ENCODE peak calls at places on chromosomes 16 and 17, in eight cellular contexts. C is K562, Y is hepatocyte, I is WERI-Rb-1, W is heart right ventricle, E is cardiac muscle cell, L is tibial nerve, F is gastrocnemius medialis. K is an unnamed sample.
A peak's percentile ranks its signal among the peaks of the same experiment; 100 is the strongest.

GRCh38 chr17:44205962-44206824 is 6.5 kb upstream of the ATXN7L3 start:
- DNase-seq in W (no peak), E (no peak), C (no peak), Y (no peak), F (no peak), L (no peak), I (peak; percentile 50), K (no peak)

GRCh38 chr17:73196500-73196899 is 3.6 kb downstream of the COG1 start:
- DNase-seq in L (no peak), F (peak; percentile 42), E (peak; percentile 56), Y (peak; percentile 57), I (no peak), C (no peak), W (peak; percentile 39), K (no peak)

GRCh38 chr16:6165330-6165984 is 1067.9 kb upstream of the EEF2KMT start:
- DNase-seq in C (no peak), E (no peak), L (no peak), I (no peak), Y (no peak), F (no peak), W (no peak), K (peak; percentile 1)

GRCh38 chr17:28841901-28842281 is 699 bp downstream of the FAM222B start:
- DNase-seq in I (no peak), F (no peak), C (no peak), Y (no peak), L (no peak), W (no peak), E (no peak), K (peak; percentile 8)

GRCh38 chr17:35892091-35892637 is 12.0 kb upstream of the CCL5 start:
- DNase-seq in W (no peak), F (no peak), C (no peak), L (no peak), Y (no peak), E (peak; percentile 81), I (no peak), K (no peak)

GRCh38 chr17:78529871-78530670 is 47.1 kb downstream of the DNAH17 start:
- DNase-seq in L (no peak), C (no peak), W (no peak), Y (no peak), I (no peak), E (no peak), F (no peak), K (no peak)

GRCh38 chr17:75906143-75906884 is 1.6 kb upstream of the MRPL38 start:
- DNase-seq in L (no peak), I (no peak), E (no peak), W (no peak), C (no peak), Y (no peak), F (no peak), K (no peak)

GRCh38 chr17:73340093-73340596 is 28.3 kb upstream of the CDC42EP4 start:
- DNase-seq in L (no peak), C (no peak), F (peak; percentile 68), W (no peak), Y (peak; percentile 58), E (peak; percentile 91), I (peak; percentile 56), K (peak; percentile 98)

GRCh38 chr17:82030470-82031302 is 792 bp upstream of the RAC3 start:
- DNase-seq in W (peak; percentile 87), C (peak; percentile 70), E (peak; percentile 91), F (peak; percentile 78), L (peak; percentile 80), Y (peak; percentile 90), I (peak; percentile 94), K (peak; percentile 74)

GRCh38 chr17:927611-928461 is 51.7 kb downstream of the NXN start:
- DNase-seq in C (no peak), I (no peak), L (no peak), W (no peak), E (peak; percentile 94), F (no peak), Y (peak; percentile 82), K (peak; percentile 92)

GRCh38 chr17:8466466-8466865 is 30.8 kb downstream of the NDEL1 start:
- DNase-seq in C (no peak), W (no peak), F (no peak), L (no peak), Y (no peak), I (no peak), E (peak; percentile 31), K (no peak)

GRCh38 chr17:75749545-75750389 is 15.2 kb downstream of the GALK1 start:
- DNase-seq in I (peak; percentile 90), L (peak; percentile 96), F (peak; percentile 79), W (peak; percentile 88), E (peak; percentile 80), C (peak; percentile 85), Y (peak; percentile 89), K (peak; percentile 55)

GRCh38 chr17:72063262-72063661 is 57.6 kb upstream of the SOX9 start:
- DNase-seq in I (no peak), L (no peak), Y (no peak), W (no peak), E (no peak), C (no peak), F (no peak), K (no peak)

GRCh38 chr17:6580628-6581027 is 24.3 kb upstream of the PITPNM3 start:
- DNase-seq in I (no peak), Y (no peak), W (no peak), F (no peak), E (no peak), L (no peak), C (peak; percentile 42), K (no peak)

GRCh38 chr16:85107083-85107482 is 5.2 kb downstream of the CIBAR2 start:
- DNase-seq in L (no peak), I (no peak), E (no peak), F (no peak), W (no peak), Y (no peak), C (no peak), K (no peak)

GRCh38 chr17:48333034-48333491 is 97.0 kb downstream of the SKAP1 start:
- DNase-seq in F (no peak), L (no peak), W (no peak), I (no peak), E (peak; percentile 10), Y (no peak), C (no peak), K (peak; percentile 40)

GRCh38 chr16:71917900-71918299 is 22.6 kb downstream of the IST1 start:
- DNase-seq in F (no peak), W (no peak), Y (peak; percentile 30), E (peak; percentile 74), I (no peak), C (no peak), L (no peak), K (no peak)

GRCh38 chr17:13671341-13671740 is 69.6 kb upstream of the HS3ST3A1 start:
- DNase-seq in L (no peak), I (no peak), F (no peak), C (no peak), Y (no peak), E (no peak), W (no peak), K (no peak)

GRCh38 chr17:80328620-80329380 is 68.1 kb downstream of the RNF213 start:
- DNase-seq in W (no peak), C (no peak), L (no peak), I (no peak), F (no peak), E (no peak), Y (no peak), K (no peak)

GRCh38 chr16:28213396-28213795 is 1.6 kb upstream of the XPO6 start:
- DNase-seq in C (no peak), I (no peak), L (no peak), E (no peak), W (no peak), Y (no peak), F (no peak), K (no peak)

GRCh38 chr17:2849327-2849670 is 53.1 kb downstream of the RAP1GAP2 start:
- DNase-seq in L (no peak), E (no peak), F (no peak), I (no peak), Y (no peak), C (no peak), W (no peak), K (no peak)
- TF ChIP-seq CTCF in L (no peak), E (no peak), F (no peak), I (no peak), Y (no peak), C (no peak), W (no peak), K (no peak)

GRCh38 chr16:89994389-89994720 is 24.9 kb downstream of the DBNDD1 start:
- DNase-seq in Y (no peak), I (no peak), E (no peak), W (no peak), F (no peak), L (no peak), C (no peak), K (no peak)
- H3K27ac ChIP-seq in Y (peak overlapping the region; percentile 93), I (no peak overlapping the region), E (peak overlapping the region; percentile 39), W (peak overlapping the region; percentile 6), F (peak overlapping the region; percentile 93), L (peak overlapping the region; percentile 73), C (peak overlapping the region; percentile 100), K (peak overlapping the region; percentile 92)

GRCh38 chr16:57728336-57729181 is 7.0 kb upstream of the KATNB1 start:
- DNase-seq in I (no peak), F (no peak), E (no peak), Y (no peak), W (no peak), C (no peak), L (no peak), K (no peak)

GRCh38 chr16:57725976-57726375 is 9.6 kb upstream of the KATNB1 start:
- DNase-seq in L (no peak), F (no peak), I (no peak), W (no peak), Y (no peak), E (no peak), C (no peak), K (no peak)

GRCh38 chr16:57726433-57726947 is 9.1 kb upstream of the KATNB1 start:
- DNase-seq in I (no peak), C (no peak), E (no peak), W (no peak), Y (no peak), L (no peak), F (no peak), K (no peak)

GRCh38 chr16:57729182-57729484 is 6.4 kb upstream of the KATNB1 start:
- DNase-seq in W (no peak), I (no peak), C (no peak), Y (no peak), E (no peak), F (no peak), L (no peak), K (no peak)

GRCh38 chr16:57727610-57728009 is 8.0 kb upstream of the KATNB1 start:
- DNase-seq in C (no peak), F (no peak), W (no peak), I (no peak), L (no peak), Y (no peak), E (no peak), K (no peak)
- TF ChIP-seq CTCF in C (peak; percentile 33), F (no peak), W (no peak), I (no peak), L (no peak), Y (no peak), E (no peak), K (no peak)

DNA sequence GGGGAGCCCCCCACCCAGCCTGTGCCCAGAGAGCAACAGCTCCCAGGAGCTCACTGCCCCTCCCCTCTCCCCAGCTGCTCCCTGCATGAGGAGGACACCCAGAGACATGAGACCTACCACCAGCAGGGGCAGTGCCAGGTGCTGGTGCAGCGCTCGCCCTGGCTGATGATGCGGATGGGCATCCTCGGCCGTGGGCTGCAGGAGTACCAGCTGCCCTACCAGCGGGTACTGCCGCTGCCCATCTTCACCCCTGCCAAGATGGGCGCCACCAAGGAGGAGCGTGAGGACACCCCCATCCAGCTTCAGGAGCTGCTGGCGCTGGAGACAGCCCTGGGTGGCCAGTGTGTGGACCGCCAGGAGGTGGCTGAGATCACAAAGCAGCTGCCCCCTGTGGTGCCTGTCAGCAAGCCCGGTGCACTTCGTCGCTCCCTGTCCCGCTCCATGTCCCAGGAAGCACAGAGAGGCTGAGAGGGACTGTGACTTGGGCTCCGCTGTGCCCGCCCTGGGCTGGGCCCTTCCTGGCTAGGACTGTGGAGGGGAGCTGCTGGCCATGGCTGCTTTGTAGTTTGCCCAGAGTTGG is 583 bp downstream of the TCAP start:
- DNase-seq in F (peak; percentile 88), I (peak; percentile 64), C (no peak), W (peak; percentile 40), L (no peak), E (no peak), Y (no peak), K (no peak)
- H3K27ac ChIP-seq in F (peak overlapping the region; percentile 96), I (peak overlapping the region; percentile 71), C (peak overlapping the region; percentile 28), W (peak overlapping the region; percentile 98), L (peak overlapping the region; percentile 70), E (peak overlapping the region; percentile 86), Y (no peak overlapping the region), K (no peak overlapping the region)